ENCODE peak calls at places on chromosome 19, in four cellular contexts. One of them, this sample, is unnamed.
A peak's percentile ranks its signal among the peaks of the same experiment; 100 is the strongest.

GRCh38 chr19:46369817-46370216 is 22.9 kb downstream of the PPP5C start:
- DNase-seq in GM12891: no peak
- DNase-seq in posterior cingulate gyrus: no peak
- DNase-seq in T-helper 17 cell: no peak
- DNase-seq in this sample: no peak

GRCh38 chr19:32041681-32042292 is 303.6 kb upstream of the ZNF507 start:
- DNase-seq in GM12891: no peak
- DNase-seq in posterior cingulate gyrus: peak; percentile 89
- DNase-seq in T-helper 17 cell: no peak
- DNase-seq in this sample: no peak

GRCh38 chr19:8325454-8325853 is 4.2 kb downstream of the RPS28 start:
- DNase-seq in GM12891: no peak
- DNase-seq in posterior cingulate gyrus: no peak
- DNase-seq in T-helper 17 cell: no peak
- DNase-seq in this sample: no peak

GRCh38 chr19:407501-408440 is 1.2 kb downstream of the C2CD4C start:
- DNase-seq in GM12891: no peak
- DNase-seq in posterior cingulate gyrus: peak; percentile 81
- DNase-seq in T-helper 17 cell: no peak
- DNase-seq in this sample: no peak

GRCh38 chr19:33785795-33786194 is 10.9 kb upstream of the KCTD15 start:
- DNase-seq in GM12891: no peak
- DNase-seq in posterior cingulate gyrus: no peak
- DNase-seq in T-helper 17 cell: no peak
- DNase-seq in this sample: no peak

GRCh38 chr19:54388001-54388802 is 23.5 kb upstream of the LAIR1 start:
- DNase-seq in GM12891: no peak
- DNase-seq in posterior cingulate gyrus: no peak
- DNase-seq in T-helper 17 cell: no peak
- DNase-seq in this sample: peak; percentile 8

GRCh38 chr19:3175761-3176714 is 2.5 kb upstream of the S1PR4 start:
- DNase-seq in GM12891: no peak
- DNase-seq in posterior cingulate gyrus: peak; percentile 50
- DNase-seq in T-helper 17 cell: no peak
- DNase-seq in this sample: peak; percentile 57

GRCh38 chr19:33446156-33446917 is 72.8 kb downstream of the CEBPG start:
- DNase-seq in GM12891: no peak
- DNase-seq in posterior cingulate gyrus: peak; percentile 52
- DNase-seq in T-helper 17 cell: no peak
- DNase-seq in this sample: no peak

GRCh38 chr19:39595950-39596349 is 6.4 kb upstream of the LGALS13 start:
- DNase-seq in GM12891: no peak
- DNase-seq in posterior cingulate gyrus: no peak
- DNase-seq in T-helper 17 cell: no peak
- DNase-seq in this sample: no peak

GRCh38 chr19:18969953-18970659 is 29.1 kb upstream of the HOMER3 start:
- DNase-seq in GM12891: no peak
- DNase-seq in posterior cingulate gyrus: no peak
- DNase-seq in T-helper 17 cell: no peak
- DNase-seq in this sample: no peak

GRCh38 chr19:1624458-1624857 is 19.2 kb upstream of the UQCR11 start:
- DNase-seq in GM12891: peak; percentile 77
- DNase-seq in posterior cingulate gyrus: no peak
- DNase-seq in T-helper 17 cell: peak; percentile 32
- DNase-seq in this sample: no peak

GRCh38 chr19:18259848-18260247 is 14.4 kb downstream of the IQCN start:
- DNase-seq in GM12891: no peak
- DNase-seq in posterior cingulate gyrus: no peak
- DNase-seq in T-helper 17 cell: no peak
- DNase-seq in this sample: no peak

GRCh38 chr19:41441321-41441945 is 1.5 kb upstream of the ERICH4 start:
- DNase-seq in GM12891: no peak
- DNase-seq in posterior cingulate gyrus: peak; percentile 54
- DNase-seq in T-helper 17 cell: no peak
- DNase-seq in this sample: no peak

GRCh38 chr19:51034704-51035103 is at the start of gene KLK12:
- DNase-seq in GM12891: no peak
- DNase-seq in posterior cingulate gyrus: peak; percentile 10
- DNase-seq in T-helper 17 cell: no peak
- DNase-seq in this sample: no peak

GRCh38 chr19:7637374-7638256 is 705 bp downstream of the STXBP2 start:
- DNase-seq in GM12891: no peak
- DNase-seq in posterior cingulate gyrus: no peak
- DNase-seq in T-helper 17 cell: no peak
- DNase-seq in this sample: no peak

GRCh38 chr19:38401148-38401547 is 1.7 kb upstream of the FAM98C start:
- DNase-seq in GM12891: no peak
- DNase-seq in posterior cingulate gyrus: no peak
- DNase-seq in T-helper 17 cell: no peak
- DNase-seq in this sample: no peak

GRCh38 chr19:4589579-4590410 is 30.3 kb upstream of the SEMA6B start:
- DNase-seq in GM12891: no peak
- DNase-seq in posterior cingulate gyrus: no peak
- DNase-seq in T-helper 17 cell: no peak
- DNase-seq in this sample: no peak

GRCh38 chr19:1009976-1010538 is 9.8 kb downstream of the GRIN3B start:
- DNase-seq in GM12891: no peak
- DNase-seq in posterior cingulate gyrus: no peak
- DNase-seq in T-helper 17 cell: no peak
- DNase-seq in this sample: no peak

GRCh38 chr19:3289971-3290569 is 65.6 kb downstream of the CELF5 start:
- DNase-seq in GM12891: no peak
- DNase-seq in posterior cingulate gyrus: no peak
- DNase-seq in T-helper 17 cell: no peak
- DNase-seq in this sample: no peak

GRCh38 chr19:10238172-10238783 is 7.1 kb upstream of the S1PR2 start:
- DNase-seq in GM12891: no peak
- DNase-seq in posterior cingulate gyrus: no peak
- DNase-seq in T-helper 17 cell: no peak
- DNase-seq in this sample: no peak

GRCh38 chr19:32368781-32369180 is 23.4 kb downstream of the ZNF507 start:
- DNase-seq in GM12891: no peak
- DNase-seq in posterior cingulate gyrus: no peak
- DNase-seq in T-helper 17 cell: no peak
- DNase-seq in this sample: no peak

GRCh38 chr19:43534811-43535761 is 2.1 kb downstream of the ZNF575 start:
- DNase-seq in GM12891: no peak
- DNase-seq in posterior cingulate gyrus: peak; percentile 89
- DNase-seq in T-helper 17 cell: no peak
- DNase-seq in this sample: peak; percentile 57

GRCh38 chr19:43984687-43985000 is 656 bp downstream of the ZNF155 start:
- DNase-seq in GM12891: no peak
- DNase-seq in posterior cingulate gyrus: no peak
- DNase-seq in T-helper 17 cell: no peak
- DNase-seq in this sample: no peak

GRCh38 chr19:55257461-55258411 is 1.1 kb downstream of the PPP6R1 start:
- DNase-seq in GM12891: no peak
- DNase-seq in posterior cingulate gyrus: peak; percentile 79
- DNase-seq in T-helper 17 cell: no peak
- DNase-seq in this sample: no peak

GRCh38 chr19:30784850-30785459 is 412.8 kb downstream of the ZNF536 start:
- DNase-seq in GM12891: peak; percentile 50
- DNase-seq in posterior cingulate gyrus: peak; percentile 90
- DNase-seq in T-helper 17 cell: peak; percentile 50
- DNase-seq in this sample: peak; percentile 75

GRCh38 chr19:10006335-10006708 is 4.0 kb downstream of the COL5A3 start:
- DNase-seq in GM12891: no peak
- DNase-seq in posterior cingulate gyrus: no peak
- DNase-seq in T-helper 17 cell: no peak
- DNase-seq in this sample: no peak

GRCh38 chr19:17796013-17796837 is 1.3 kb downstream of the B3GNT3 start:
- DNase-seq in GM12891: no peak
- DNase-seq in posterior cingulate gyrus: no peak
- DNase-seq in T-helper 17 cell: no peak
- DNase-seq in this sample: no peak

GRCh38 chr19:27654266-27654990 is 1558.5 kb downstream of the UQCRFS1 start:
- DNase-seq in GM12891: no peak
- DNase-seq in posterior cingulate gyrus: no peak
- DNase-seq in T-helper 17 cell: no peak
- DNase-seq in this sample: no peak

GRCh38 chr19:19602713-19603320 is 15.7 kb downstream of the PBX4 start:
- DNase-seq in GM12891: no peak
- DNase-seq in posterior cingulate gyrus: no peak
- DNase-seq in T-helper 17 cell: no peak
- DNase-seq in this sample: no peak

GRCh38 chr19:49338023-49338677 is 2.9 kb downstream of the CD37 start:
- DNase-seq in GM12891: no peak
- DNase-seq in posterior cingulate gyrus: no peak
- DNase-seq in T-helper 17 cell: no peak
- DNase-seq in this sample: no peak

GRCh38 chr19:58045411-58046050 is 11.7 kb downstream of the ZSCAN1 start:
- DNase-seq in GM12891: no peak
- DNase-seq in posterior cingulate gyrus: peak; percentile 79
- DNase-seq in T-helper 17 cell: no peak
- DNase-seq in this sample: no peak

GRCh38 chr19:803686-804418 is 6.6 kb downstream of the PTBP1 start:
- DNase-seq in GM12891: no peak
- DNase-seq in posterior cingulate gyrus: no peak
- DNase-seq in T-helper 17 cell: no peak
- DNase-seq in this sample: no peak

GRCh38 chr19:3357731-3358391 is 8.5 kb upstream of the NFIC start:
- DNase-seq in GM12891: no peak
- DNase-seq in posterior cingulate gyrus: no peak
- DNase-seq in T-helper 17 cell: no peak
- DNase-seq in this sample: peak; percentile 18

GRCh38 chr19:32022044-32022945 is 323.1 kb upstream of the ZNF507 start:
- DNase-seq in GM12891: no peak
- DNase-seq in posterior cingulate gyrus: no peak
- DNase-seq in T-helper 17 cell: no peak
- DNase-seq in this sample: no peak

GRCh38 chr19:38658462-38659306 is 11.2 kb downstream of the ACTN4 start:
- DNase-seq in GM12891: no peak
- DNase-seq in posterior cingulate gyrus: peak; percentile 10
- DNase-seq in T-helper 17 cell: no peak
- DNase-seq in this sample: no peak

GRCh38 chr19:18432275-18433038 is 5.5 kb downstream of the ISYNA1 start:
- DNase-seq in GM12891: no peak
- DNase-seq in posterior cingulate gyrus: no peak
- DNase-seq in T-helper 17 cell: no peak
- DNase-seq in this sample: no peak

GRCh38 chr19:54156490-54156889 is 3.0 kb downstream of the LENG1 start:
- DNase-seq in GM12891: no peak
- DNase-seq in posterior cingulate gyrus: no peak
- DNase-seq in T-helper 17 cell: no peak
- DNase-seq in this sample: no peak

GRCh38 chr19:8575467-8575997 is 1.7 kb downstream of the MYO1F start:
- DNase-seq in GM12891: no peak
- DNase-seq in posterior cingulate gyrus: no peak
- DNase-seq in T-helper 17 cell: no peak
- DNase-seq in this sample: no peak

GRCh38 chr19:23415034-23415433 is 19.8 kb upstream of the ZNF91 start:
- DNase-seq in GM12891: no peak
- DNase-seq in posterior cingulate gyrus: no peak
- DNase-seq in T-helper 17 cell: no peak
- DNase-seq in this sample: no peak

GRCh38 chr19:39788244-39788643 is 9.6 kb downstream of the LEUTX start:
- DNase-seq in GM12891: no peak
- DNase-seq in posterior cingulate gyrus: no peak
- DNase-seq in T-helper 17 cell: no peak
- DNase-seq in this sample: no peak